ENCODE peak calls at places on chromosomes 2 and 18, in nine cellular contexts. R, M, Z, B, D, Q, G, W and Y are unnamed samples.

GRCh38 chr2:99836670-99837069 is 305.7 kb downstream of the AFF3 start:
- DNase-seq in R (peak), G (peak), Z (no peak), B (peak), Q (no peak), M (no peak), W (no peak), D (no peak), Y (no peak)

GRCh38 chr2:138536740-138537139 is 35.2 kb downstream of the SPOPL start:
- DNase-seq in D (no peak), W (no peak), B (no peak), Q (no peak), R (no peak), M (no peak), Z (no peak), G (no peak), Y (no peak)

GRCh38 chr2:197889041-197889440 is 84.6 kb downstream of the PLCL1 start:
- DNase-seq in R (peak), D (no peak), G (peak), B (no peak), Q (peak), Z (peak), M (no peak), W (peak), Y (peak)

GRCh38 chr2:120552800-120553471 is 182.7 kb upstream of the GLI2 start:
- DNase-seq in D (peak), Z (peak), W (peak), G (peak), R (peak), Q (no peak), B (no peak), M (no peak), Y (peak)

GRCh38 chr2:230640540-230641011 is 72.1 kb upstream of the CAB39 start:
- DNase-seq in R (peak), Z (peak), G (no peak), M (no peak), Q (no peak), W (no peak), B (no peak), D (no peak), Y (no peak)

GRCh38 chr2:11097988-11098387 is 57.3 kb upstream of the SLC66A3 start:
- DNase-seq in G (no peak), R (no peak), B (no peak), Z (no peak), D (no peak), M (no peak), Q (no peak), W (no peak), Y (no peak)

GRCh38 chr2:235511187-235511661 is 17.4 kb downstream of the AGAP1 start:
- DNase-seq in W (peak), R (peak), Z (peak), D (no peak), Q (no peak), G (peak), M (no peak), B (no peak), Y (no peak)

GRCh38 chr18:74856967-74857366 is 259.3 kb downstream of the ZNF407 start:
- DNase-seq in W (no peak), Q (no peak), M (no peak), G (no peak), R (no peak), Z (no peak), D (no peak), B (no peak), Y (no peak)

GRCh38 chr18:36672437-36673344 is 156.1 kb downstream of the TPGS2 start:
- DNase-seq in Q (no peak), B (peak), Z (peak), D (no peak), R (peak), W (no peak), M (no peak), G (peak), Y (peak)

GRCh38 chr2:198788676-198789075 is 669.1 kb downstream of the SATB2 start:
- DNase-seq in Q (no peak), D (no peak), B (no peak), R (no peak), Z (no peak), G (no peak), M (no peak), W (peak), Y (no peak)

GRCh38 chr2:38146917-38147307 is 71.0 kb upstream of the CYP1B1 start:
- DNase-seq in G (peak), W (peak), R (peak), Q (peak), Z (peak), D (peak), M (no peak), B (peak), Y (peak)

GRCh38 chr2:179096090-179096489 is 46.2 kb upstream of the CCDC141 start:
- DNase-seq in M (no peak), Z (no peak), R (no peak), B (no peak), D (no peak), W (peak), G (no peak), Q (peak), Y (peak)

GRCh38 chr2:127609031-127609751 is 36.8 kb upstream of the GPR17 start:
- DNase-seq in B (no peak), R (no peak), D (no peak), G (no peak), Z (no peak), M (no peak), W (peak), Q (no peak), Y (no peak)

GRCh38 chr2:186554850-186555785 is 34.7 kb upstream of the ITGAV start:
- DNase-seq in R (peak), Z (no peak), D (no peak), Q (no peak), G (no peak), B (no peak), W (no peak), M (no peak), Y (no peak)

GRCh38 chr2:60470340-60470739 is 83.1 kb downstream of the BCL11A start:
- DNase-seq in B (no peak), Z (no peak), R (no peak), G (no peak), Q (no peak), W (no peak), M (no peak), D (no peak), Y (no peak)

GRCh38 chr2:227774011-227774624 is 28.4 kb downstream of the SCYGR8 start:
- DNase-seq in M (no peak), D (no peak), W (peak), G (no peak), R (no peak), Q (peak), B (no peak), Z (no peak), Y (peak)
- TF ChIP-seq CTCF in M (no peak), D (no peak), W (peak), G (peak), R (peak), Q (peak), B (no peak), Z (no peak), Y (peak)

DNA sequence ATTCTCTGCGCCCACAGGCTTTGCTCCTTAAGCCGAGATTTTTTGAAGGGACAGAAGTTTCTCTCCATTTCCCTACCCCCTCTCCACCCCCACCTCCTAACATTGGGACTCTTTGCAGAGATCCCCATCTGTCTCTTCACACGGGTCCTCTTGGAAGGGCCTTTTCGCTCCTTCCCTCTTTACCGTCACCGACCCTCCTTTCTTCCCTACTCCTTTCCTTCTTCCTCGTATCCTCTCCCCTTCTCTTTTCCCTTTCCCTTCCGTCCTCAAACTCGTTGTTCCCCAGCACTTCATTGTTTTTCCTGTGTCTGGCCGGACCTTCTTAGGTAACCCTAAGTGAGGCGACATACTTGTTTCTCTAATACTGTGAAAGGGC is 660 bp downstream of the COPS7B start:
- DNase-seq in D (no peak), B (no peak), M (no peak), Z (no peak), Q (no peak), R (no peak), W (no peak), G (no peak), Y (no peak)
- TF ChIP-seq CTCF in D (no peak), B (no peak), M (no peak), Z (no peak), Q (no peak), R (no peak), W (no peak), G (no peak), Y (no peak)

DNA sequence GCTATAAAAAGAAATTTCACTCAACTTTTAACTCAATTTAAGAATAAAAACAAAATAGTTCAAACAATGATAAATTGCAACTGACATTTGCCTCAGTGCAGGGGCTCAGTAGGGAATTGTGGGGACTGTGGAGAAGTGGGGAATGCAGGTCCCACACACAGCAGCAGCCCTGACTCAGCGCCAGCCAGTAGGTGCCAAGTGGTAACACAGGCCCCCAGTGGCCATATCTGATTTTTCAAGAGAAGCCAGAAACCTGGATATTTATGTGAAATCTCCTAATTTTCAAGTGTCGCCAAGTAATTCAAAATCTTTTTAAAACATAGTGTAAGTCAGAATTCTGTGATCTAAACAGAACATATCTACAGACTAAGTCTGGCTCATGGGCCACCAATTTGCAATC is 186.3 kb downstream of the EN1 start:
- DNase-seq in G (no peak), Q (no peak), D (no peak), B (no peak), R (no peak), W (peak), M (no peak), Z (no peak), Y (no peak)
- TF ChIP-seq CTCF in G (peak), Q (no peak), D (no peak), B (no peak), R (no peak), W (peak), M (no peak), Z (no peak), Y (no peak)

DNA sequence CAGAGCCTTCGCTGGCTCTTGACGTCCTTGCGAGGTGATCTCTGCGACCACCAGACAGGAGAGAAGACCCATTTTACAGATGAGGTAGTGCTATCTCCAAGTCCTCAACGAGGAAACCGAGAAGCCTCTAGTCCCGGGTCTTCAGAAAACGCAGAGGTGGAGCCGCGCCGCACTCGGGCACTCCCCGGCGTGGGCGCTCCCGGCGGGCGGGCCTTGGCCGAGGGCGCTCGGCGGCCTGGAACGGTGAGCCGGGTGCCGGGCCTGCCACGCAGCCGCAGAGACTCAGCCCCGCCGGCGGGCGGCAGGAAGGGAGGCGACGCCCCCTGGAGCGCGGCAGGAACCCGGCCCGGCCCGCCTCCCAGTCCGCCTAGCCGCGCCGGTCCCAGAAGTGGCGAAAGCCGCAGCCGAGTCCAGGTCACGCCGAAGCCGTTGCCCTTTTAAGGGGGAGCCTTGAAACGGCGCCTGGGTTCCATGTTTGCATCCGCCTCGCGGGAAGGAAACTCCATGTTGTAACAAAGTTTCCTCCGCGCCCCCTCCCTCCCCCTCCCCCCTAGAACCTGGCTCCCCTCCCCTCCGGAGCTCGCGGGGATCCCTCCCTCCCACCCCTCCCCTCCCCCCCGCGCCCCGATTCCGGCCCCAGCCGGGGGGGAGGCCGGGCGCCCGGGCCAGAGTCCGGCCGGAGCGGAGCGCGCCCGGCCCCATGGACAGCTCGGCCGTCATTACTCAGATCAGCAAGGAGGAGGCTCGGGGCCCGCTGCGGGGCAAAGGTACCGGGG is at the start of gene CTDSP1:
- DNase-seq in Z (peak), D (peak), Q (peak), W (peak), B (peak), M (peak), R (peak), G (peak), Y (peak)
- TF ChIP-seq CTCF in Z (no peak), D (no peak), Q (no peak), W (no peak), B (no peak), M (no peak), R (no peak), G (no peak), Y (no peak)